ENCODE peak calls at places on chromosomes 3 and 15, in four cellular contexts. V is breast epithelium, C is spleen, R is GM12878. T is an unnamed sample.

GRCh38 chr3:129051776-129052400 is 8.7 kb upstream of the GP9 start:
- DNase-seq in V (no peak), C (no peak), R (no peak), T (no peak)

GRCh38 chr3:42852443-42852842 is 23.2 kb downstream of the CYP8B1 start:
- DNase-seq in R (no peak), C (no peak), V (no peak), T (no peak)

GRCh38 chr3:73669268-73669667 is 44.5 kb upstream of the PDZRN3 start:
- DNase-seq in C (no peak), V (no peak), R (no peak), T (no peak)

GRCh38 chr3:197942956-197943556 is 6.9 kb upstream of the RPL35A start:
- DNase-seq in V (no peak), R (no peak), C (no peak), T (no peak)

GRCh38 chr3:112773864-112774263 is 72.8 kb downstream of the CD200R1L start:
- DNase-seq in C (no peak), R (peak), V (no peak), T (no peak)

GRCh38 chr15:72784233-72784876 is 797 bp upstream of the ADPGK start:
- DNase-seq in R (peak), C (no peak), V (no peak), T (peak)

GRCh38 chr3:127652246-127652995 is 20.3 kb upstream of the ABTB1 start:
- DNase-seq in R (no peak), C (peak), V (no peak), T (no peak)

GRCh38 chr3:37492977-37493471 is 318.6 kb upstream of the LRRFIP2 start:
- DNase-seq in V (no peak), R (no peak), C (no peak), T (no peak)

GRCh38 chr15:37105795-37106333 is 5.5 kb upstream of the MEIS2 start:
- DNase-seq in V (no peak), R (no peak), C (no peak), T (no peak)

GRCh38 chr3:10515396-10515795 is 10.0 kb upstream of the ATP2B2 start:
- DNase-seq in V (peak), C (peak), R (no peak), T (no peak)

GRCh38 chr15:92091155-92091734 is 237.7 kb downstream of the SLCO3A1 start:
- DNase-seq in V (peak), R (no peak), C (no peak), T (peak)

GRCh38 chr15:89654847-89655805 is at the start of gene KIF7:
- DNase-seq in R (no peak), V (no peak), C (no peak), T (no peak)

GRCh38 chr15:39102431-39102830 is 478.4 kb upstream of the THBS1 start:
- DNase-seq in R (no peak), V (no peak), C (no peak), T (no peak)

GRCh38 chr15:57476533-57476975 is 100.2 kb downstream of the CGNL1 start:
- DNase-seq in V (no peak), C (no peak), R (no peak), T (no peak)

GRCh38 chr15:85397151-85397550 is 16.7 kb downstream of the AKAP13 start:
- DNase-seq in C (no peak), V (no peak), R (no peak), T (no peak)

GRCh38 chr3:45659661-45660566 is 29.3 kb upstream of the SACM1L start:
- DNase-seq in C (peak), R (peak), V (peak), T (peak)

GRCh38 chr15:45743309-45744041 is 108.6 kb downstream of the SQOR start:
- DNase-seq in V (no peak), R (no peak), C (no peak), T (no peak)

GRCh38 chr15:84631706-84632272 is 22.3 kb downstream of the WDR73 start:
- DNase-seq in C (no peak), V (no peak), R (no peak), T (no peak)

GRCh38 chr15:85582076-85582718 is 201.8 kb downstream of the AKAP13 start:
- DNase-seq in V (no peak), C (no peak), R (peak), T (no peak)

GRCh38 chr3:112582242-112582874 is 20.5 kb downstream of the SLC35A5 start:
- DNase-seq in R (no peak), V (no peak), C (no peak), T (no peak)

GRCh38 chr15:101090460-101090853 is 161.4 kb downstream of the CHSY1 start:
- DNase-seq in C (no peak), R (no peak), V (no peak), T (no peak)

GRCh38 chr15:62648954-62649353 is 393.6 kb upstream of the TPM1 start:
- DNase-seq in R (peak), C (no peak), V (no peak), T (no peak)

GRCh38 chr15:77496710-77497107 is 76.0 kb downstream of the HMG20A start:
- DNase-seq in C (peak), V (peak), R (no peak), T (peak)

GRCh38 chr3:11541321-11542303 is 102.1 kb downstream of the VGLL4 start:
- DNase-seq in V (peak), R (no peak), C (no peak), T (no peak)

GRCh38 chr3:129840707-129841360 is 52.7 kb downstream of the TMCC1 start:
- DNase-seq in C (no peak), R (no peak), V (no peak), T (no peak)

GRCh38 chr3:100149713-100150112 is 35.4 kb upstream of the FILIP1L start:
- DNase-seq in R (no peak), V (no peak), C (no peak), T (no peak)

GRCh38 chr3:45280971-45281370 is 54.9 kb upstream of the TMEM158 start:
- DNase-seq in V (no peak), R (no peak), C (no peak), T (no peak)

GRCh38 chr15:70741677-70742293 is 21.6 kb downstream of the UACA start:
- DNase-seq in R (no peak), C (no peak), V (no peak), T (no peak)

GRCh38 chr3:143830063-143830462 is 18.2 kb downstream of the SLC9A9 start:
- DNase-seq in V (no peak), R (no peak), C (no peak), T (no peak)

GRCh38 chr3:105137911-105138310 is 228.8 kb upstream of the ALCAM start:
- DNase-seq in V (no peak), R (no peak), C (no peak), T (no peak)

GRCh38 chr15:45377630-45378148 is 655 bp downstream of the GATM start:
- DNase-seq in R (no peak), V (peak), C (no peak), T (no peak)

GRCh38 chr3:14371573-14372474 is 30.6 kb upstream of the SLC6A6 start:
- DNase-seq in C (peak), V (peak), R (no peak), T (peak)

GRCh38 chr15:60539881-60540613 is 61.1 kb upstream of the ICE2 start:
- DNase-seq in R (no peak), V (no peak), C (no peak), T (no peak)

DNA sequence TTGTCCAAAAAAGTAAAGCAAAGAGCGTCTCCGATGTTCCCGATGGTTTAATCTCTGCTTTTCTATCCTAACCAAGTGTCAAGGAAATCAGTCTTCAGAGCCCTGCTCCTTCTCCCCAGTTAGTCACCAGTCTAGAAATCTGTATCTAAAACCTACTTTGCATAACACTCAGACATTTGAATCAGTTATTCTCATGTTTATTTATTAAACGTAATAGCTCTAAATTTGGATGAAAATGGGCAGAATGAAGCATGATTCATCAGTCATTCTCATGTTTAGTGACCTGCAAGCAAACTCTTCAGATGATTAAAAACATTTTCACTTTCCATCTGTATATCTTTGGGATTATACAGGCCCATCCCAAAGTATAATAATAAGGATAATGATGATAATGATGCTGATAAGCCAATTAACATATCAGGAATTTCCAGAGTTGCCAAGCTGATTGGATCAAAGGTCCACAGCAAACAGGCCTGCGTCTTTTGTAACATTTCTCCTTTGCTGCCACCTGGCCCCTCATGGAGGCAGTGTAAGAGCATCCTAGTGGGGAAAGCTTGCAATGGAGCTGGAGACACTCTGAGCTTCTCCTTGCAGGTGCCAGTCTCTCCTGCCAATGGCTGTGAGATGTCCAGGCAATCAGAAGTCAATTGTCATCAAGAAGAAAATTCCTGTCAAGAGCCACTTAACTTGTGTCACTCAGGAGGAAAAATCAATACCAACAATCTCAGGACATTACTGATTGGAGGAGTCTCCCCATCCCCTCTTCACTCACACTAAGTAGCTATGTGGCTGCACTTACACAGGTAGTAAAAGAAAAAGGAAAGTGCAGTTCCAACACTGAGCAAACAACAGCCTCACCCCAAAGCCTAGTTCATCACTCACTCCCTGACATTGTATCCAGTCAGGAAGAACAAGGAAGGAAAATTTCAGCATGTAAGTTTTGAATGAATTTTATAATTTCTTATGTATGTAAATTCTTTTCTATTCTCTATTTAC is 273.7 kb downstream of the IGSF11 start:
- DNase-seq in C (no peak), R (no peak), V (no peak), T (no peak)
- TF ChIP-seq POLR2AphosphoS5 in C (no peak), R (no peak), V (no peak), T (no peak)

DNA sequence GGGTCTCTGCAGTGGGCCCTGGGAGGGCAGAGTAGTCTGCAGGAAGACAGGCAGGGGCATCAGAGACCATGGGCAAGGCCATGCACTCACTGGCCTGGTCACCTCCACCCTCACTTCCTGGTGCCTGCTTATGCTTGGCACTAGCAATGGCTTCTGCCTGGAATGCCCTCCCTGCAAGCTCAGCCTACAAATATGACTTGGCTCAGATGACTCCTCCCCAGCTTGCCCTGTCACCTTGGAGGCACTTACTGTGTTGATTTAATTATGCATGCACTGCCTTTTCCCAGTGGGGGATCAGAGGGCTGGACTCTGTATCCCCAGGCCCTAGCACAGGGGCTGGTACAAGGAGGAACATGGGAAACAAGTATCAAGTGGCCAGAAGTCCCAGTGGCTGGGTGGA is 7.8 kb downstream of the C3orf18 start:
- DNase-seq in R (no peak), C (no peak), V (no peak), T (no peak)
- TF ChIP-seq POLR2A in R (no peak), C (no peak), V (no peak), T (no peak)

GRCh38 chr15:66844041-66844746 is 142.2 kb downstream of the SMAD6 start:
- DNase-seq in R (no peak), C (no peak), V (no peak), T (no peak)

GRCh38 chr15:66840615-66841014 is 138.6 kb downstream of the SMAD6 start:
- DNase-seq in R (no peak), C (no peak), V (no peak), T (no peak)

GRCh38 chr15:66842710-66843441 is 140.8 kb downstream of the SMAD6 start:
- DNase-seq in V (peak), R (no peak), C (peak), T (peak)

GRCh38 chr15:66843581-66843980 is 141.5 kb downstream of the SMAD6 start:
- DNase-seq in V (no peak), R (no peak), C (no peak), T (no peak)

GRCh38 chr15:66841953-66842681 is 140.1 kb downstream of the SMAD6 start:
- DNase-seq in R (no peak), V (peak), C (peak), T (peak)
- TF ChIP-seq POLR2AphosphoS5 in R (no peak), V (peak), C (peak), T (peak)

GRCh38 chr15:42012241-42012640 is 8.6 kb downstream of the PLA2G4E start:
- DNase-seq in V (no peak), R (no peak), C (no peak), T (no peak)

GRCh38 chr15:42011074-42011473 is 9.8 kb downstream of the PLA2G4E start:
- DNase-seq in V (no peak), R (no peak), C (no peak), T (peak)

GRCh38 chr15:42009474-42009873 is 11.4 kb downstream of the PLA2G4E start:
- DNase-seq in R (no peak), C (no peak), V (no peak), T (no peak)

GRCh38 chr15:42009022-42009421 is 11.8 kb downstream of the PLA2G4E start:
- DNase-seq in R (no peak), C (no peak), V (no peak), T (no peak)

GRCh38 chr15:42010434-42010833 is 10.4 kb downstream of the PLA2G4E start:
- DNase-seq in R (peak), V (no peak), C (no peak), T (no peak)
- TF ChIP-seq POLR2A in R (no peak), V (no peak), C (no peak), T (no peak)

GRCh38 chr15:69593981-69594966 is 141.7 kb downstream of the RPLP1 start:
- DNase-seq in V (peak), C (no peak), R (no peak), T (peak)
- TF ChIP-seq POLR2AphosphoS5 in V (peak), C (no peak), R (no peak), T (peak)

T was measured in prostate gland.